ENCODE peak calls at places on chromosomes 12 and 14, in six cellular contexts. O, I, W, H, U and Y are unnamed samples.

GRCh38 chr12:113136128-113136989 is 798 bp upstream of the RASAL1 start:
- DNase-seq in H (no peak), O (no peak), W (no peak), U (peak; percentile 70), I (no peak), Y (no peak)

GRCh38 chr12:93573552-93574223 is 1.2 kb downstream of the SOCS2 start:
- DNase-seq in H (no peak), O (no peak), W (no peak), I (peak; percentile 62), U (peak; percentile 9), Y (peak; percentile 33)

GRCh38 chr14:99698642-99699041 is 14.5 kb downstream of the CYP46A1 start:
- DNase-seq in I (peak; percentile 35), U (no peak), O (no peak), H (no peak), W (no peak), Y (no peak)

GRCh38 chr12:124756730-124757129 is 106.9 kb downstream of the SCARB1 start:
- DNase-seq in W (no peak), H (no peak), U (no peak), O (no peak), I (no peak), Y (peak; percentile 13)

GRCh38 chr12:48786591-48787544 is 2.0 kb downstream of the ADCY6 start:
- DNase-seq in W (no peak), O (no peak), H (no peak), I (peak; percentile 21), U (no peak), Y (peak; percentile 71)

GRCh38 chr12:32921397-32921796 is 24.8 kb upstream of the PKP2 start:
- DNase-seq in W (no peak), H (no peak), U (no peak), O (no peak), I (peak; percentile 2), Y (no peak)

GRCh38 chr12:27845187-27845586 is 65.2 kb upstream of the MANSC4 start:
- DNase-seq in U (no peak), W (no peak), H (no peak), O (no peak), I (no peak), Y (no peak)

GRCh38 chr14:38951451-38951850 is 151.6 kb downstream of the SEC23A start:
- DNase-seq in U (no peak), I (peak; percentile 54), W (no peak), H (no peak), O (no peak), Y (no peak)

GRCh38 chr12:79000501-79000900 is 135.9 kb downstream of the SYT1 start:
- DNase-seq in O (no peak), I (peak; percentile 35), W (no peak), H (no peak), U (no peak), Y (no peak)

GRCh38 chr14:105968291-105968690 is 441.9 kb downstream of the TMEM121 start:
- DNase-seq in O (no peak), H (no peak), I (no peak), W (no peak), U (no peak), Y (no peak)

GRCh38 chr12:12081836-12082497 is 11.2 kb downstream of the BCL2L14 start:
- DNase-seq in U (no peak), O (no peak), H (no peak), I (peak; percentile 66), W (peak; percentile 3), Y (no peak)

GRCh38 chr12:58314610-58315009 is 373.2 kb downstream of the ATP23 start:
- DNase-seq in I (peak; percentile 92), H (no peak), W (no peak), O (no peak), U (no peak), Y (no peak)

GRCh38 chr14:91144425-91145145 is 30.7 kb downstream of the DGLUCY start:
- DNase-seq in I (peak; percentile 79), H (no peak), U (no peak), O (no peak), W (no peak), Y (no peak)

GRCh38 chr12:124641591-124641990 is 74.2 kb upstream of the NCOR2 start:
- DNase-seq in I (no peak), O (no peak), H (no peak), W (no peak), U (no peak), Y (no peak)

GRCh38 chr12:68591716-68592437 is 18.8 kb upstream of the RAP1B start:
- DNase-seq in O (no peak), W (no peak), U (no peak), H (no peak), I (no peak), Y (no peak)

GRCh38 chr12:95248604-95249355 is 31.2 kb downstream of the VEZT start:
- DNase-seq in O (no peak), U (no peak), I (peak; percentile 78), H (no peak), W (no peak), Y (no peak)

GRCh38 chr12:67442347-67442841 is 173.2 kb downstream of the CAND1 start:
- DNase-seq in O (no peak), W (peak; percentile 65), I (no peak), U (no peak), H (no peak), Y (peak; percentile 60)

GRCh38 chr12:52569726-52570125 is 3.9 kb downstream of the KRT74 start:
- DNase-seq in O (no peak), H (no peak), I (no peak), W (no peak), U (no peak), Y (no peak)

GRCh38 chr12:90036641-90037040 is 328.0 kb upstream of the ATP2B1 start:
- DNase-seq in W (no peak), O (no peak), H (no peak), I (peak; percentile 71), U (no peak), Y (no peak)

GRCh38 chr14:73729556-73730265 is 15.5 kb upstream of the PNMA1 start:
- DNase-seq in I (no peak), U (no peak), W (no peak), O (no peak), H (no peak), Y (peak; percentile 44)

GRCh38 chr14:24291446-24292117 is 8.0 kb downstream of the DHRS1 start:
- DNase-seq in U (no peak), H (no peak), O (no peak), W (no peak), I (no peak), Y (peak; percentile 1)

GRCh38 chr14:61569783-61570182 is 125.5 kb upstream of the HIF1A start:
- DNase-seq in H (no peak), I (peak; percentile 96), O (no peak), U (no peak), W (no peak), Y (peak; percentile 71)

GRCh38 chr14:99191663-99192621 is 80.1 kb downstream of the BCL11B start:
- DNase-seq in H (no peak), I (peak; percentile 46), U (no peak), W (peak; percentile 53), O (no peak), Y (peak; percentile 88)

GRCh38 chr14:75201087-75201486 is 24.7 kb upstream of the TMED10 start:
- DNase-seq in H (no peak), O (no peak), W (no peak), I (no peak), U (no peak), Y (no peak)

GRCh38 chr14:61519735-61520134 is 175.6 kb upstream of the HIF1A start:
- DNase-seq in W (no peak), H (no peak), U (no peak), O (no peak), I (no peak), Y (no peak)

GRCh38 chr14:86115972-86116371 is 586.0 kb downstream of the FLRT2 start:
- DNase-seq in U (no peak), W (no peak), H (no peak), O (no peak), I (no peak), Y (no peak)

GRCh38 chr12:28033538-28033915 is 61.0 kb upstream of the PTHLH start:
- DNase-seq in W (no peak), U (no peak), O (no peak), I (peak; percentile 81), H (no peak), Y (no peak)

GRCh38 chr12:123044351-123044750 is 63.9 kb downstream of the ARL6IP4 start:
- DNase-seq in H (no peak), I (no peak), W (no peak), U (no peak), O (no peak), Y (no peak)

GRCh38 chr14:99210333-99210732 is 61.7 kb downstream of the BCL11B start:
- DNase-seq in H (no peak), O (no peak), W (no peak), U (no peak), I (no peak), Y (no peak)

GRCh38 chr12:80837342-80837978 is 100.3 kb downstream of the LIN7A start:
- DNase-seq in O (no peak), U (no peak), H (no peak), W (no peak), I (peak; percentile 78), Y (peak; percentile 21)

GRCh38 chr12:46579474-46579873 is 206.9 kb upstream of the SLC38A2 start:
- DNase-seq in U (no peak), H (no peak), O (no peak), W (no peak), I (no peak), Y (no peak)

GRCh38 chr12:32901553-32901952 is 5.0 kb upstream of the PKP2 start:
- DNase-seq in U (no peak), H (no peak), W (no peak), O (no peak), I (no peak), Y (no peak)

GRCh38 chr12:131415781-131416180 is 295.1 kb upstream of the SFSWAP start:
- DNase-seq in O (no peak), W (no peak), I (no peak), H (no peak), U (no peak), Y (no peak)

GRCh38 chr14:72850360-72850759 is 43.5 kb downstream of the DPF3 start:
- DNase-seq in W (no peak), H (no peak), U (no peak), O (no peak), I (peak; percentile 6), Y (no peak)

GRCh38 chr12:30694412-30694955 is 1.2 kb downstream of the IPO8 start:
- DNase-seq in H (no peak), W (no peak), U (no peak), I (peak; percentile 26), O (no peak), Y (no peak)

GRCh38 chr12:121610239-121611149 is 15.8 kb upstream of the ORAI1 start:
- DNase-seq in W (no peak), U (no peak), O (no peak), I (peak; percentile 37), H (no peak), Y (no peak)

GRCh38 chr12:109822951-109823411 is 10.2 kb downstream of the TRPV4 start:
- DNase-seq in W (no peak), I (no peak), O (no peak), U (peak; percentile 24), H (no peak), Y (no peak)